ENCODE peak calls at places on chromosomes 2 and 18, in six cellular contexts. One of them, this sample, is unnamed.
A peak's percentile ranks its signal among the peaks of the same experiment; 100 is the strongest.

GRCh38 chr18:59556265-59556664 is 141.0 kb downstream of the CCBE1 start:
- DNase-seq in A549: no peak
- DNase-seq in GM12878: no peak
- DNase-seq in HepG2: no peak
- DNase-seq in K562: no peak
- DNase-seq in NB4: no peak
- DNase-seq in this sample: no peak

GRCh38 chr2:44544991-44545390 is 183.2 kb downstream of the CAMKMT start:
- DNase-seq in A549: no peak
- DNase-seq in GM12878: no peak
- DNase-seq in HepG2: no peak
- DNase-seq in K562: no peak
- DNase-seq in NB4: no peak
- DNase-seq in this sample: no peak

GRCh38 chr2:157822533-157822932 is 53.6 kb downstream of the ACVR1 start:
- DNase-seq in A549: no peak
- DNase-seq in GM12878: no peak
- DNase-seq in HepG2: no peak
- DNase-seq in K562: no peak
- DNase-seq in NB4: no peak
- DNase-seq in this sample: no peak

GRCh38 chr2:72934683-72935610 is 17.6 kb downstream of the EMX1 start:
- DNase-seq in A549: peak; percentile 60
- DNase-seq in GM12878: no peak
- DNase-seq in HepG2: peak; percentile 73
- DNase-seq in K562: peak; percentile 72
- DNase-seq in NB4: peak; percentile 63
- DNase-seq in this sample: no peak

GRCh38 chr2:215032153-215032552 is 106.3 kb downstream of the ABCA12 start:
- DNase-seq in A549: no peak
- DNase-seq in GM12878: no peak
- DNase-seq in HepG2: no peak
- DNase-seq in K562: no peak
- DNase-seq in NB4: no peak
- DNase-seq in this sample: no peak

GRCh38 chr2:102256874-102257462 is 54.4 kb upstream of the IL1RL1 start:
- DNase-seq in A549: no peak
- DNase-seq in GM12878: no peak
- DNase-seq in HepG2: no peak
- DNase-seq in K562: no peak
- DNase-seq in NB4: no peak
- DNase-seq in this sample: no peak

GRCh38 chr18:6994719-6995430 is 122.7 kb downstream of the LAMA1 start:
- DNase-seq in A549: no peak
- DNase-seq in GM12878: no peak
- DNase-seq in HepG2: no peak
- DNase-seq in K562: no peak
- DNase-seq in NB4: no peak
- DNase-seq in this sample: no peak

GRCh38 chr18:48915621-48916425 is 34.9 kb downstream of the SMAD7 start:
- DNase-seq in A549: no peak
- DNase-seq in GM12878: no peak
- DNase-seq in HepG2: no peak
- DNase-seq in K562: no peak
- DNase-seq in NB4: peak; percentile 74
- DNase-seq in this sample: no peak

GRCh38 chr2:63503818-63504217 is 84.5 kb downstream of the WDPCP start:
- DNase-seq in A549: no peak
- DNase-seq in GM12878: no peak
- DNase-seq in HepG2: no peak
- DNase-seq in K562: no peak
- DNase-seq in NB4: no peak
- DNase-seq in this sample: no peak

GRCh38 chr2:230942920-230943896 is 18.2 kb upstream of the GPR55 start:
- DNase-seq in A549: no peak
- DNase-seq in GM12878: peak; percentile 82
- DNase-seq in HepG2: no peak
- DNase-seq in K562: peak; percentile 27
- DNase-seq in NB4: peak; percentile 84
- DNase-seq in this sample: no peak

GRCh38 chr18:44681611-44682010 is 923 bp downstream of the SETBP1 start:
- DNase-seq in A549: no peak
- DNase-seq in GM12878: no peak
- DNase-seq in HepG2: no peak
- DNase-seq in K562: no peak
- DNase-seq in NB4: no peak
- DNase-seq in this sample: peak; percentile 21

GRCh38 chr2:14520385-14520945 is 112.1 kb upstream of the LRATD1 start:
- DNase-seq in A549: no peak
- DNase-seq in GM12878: no peak
- DNase-seq in HepG2: no peak
- DNase-seq in K562: no peak
- DNase-seq in NB4: no peak
- DNase-seq in this sample: no peak

GRCh38 chr2:190533968-190534309 is 583 bp downstream of the NEMP2 start:
- DNase-seq in A549: peak; percentile 10
- DNase-seq in GM12878: no peak
- DNase-seq in HepG2: peak; percentile 79
- DNase-seq in K562: peak; percentile 13
- DNase-seq in NB4: peak; percentile 66
- DNase-seq in this sample: no peak

GRCh38 chr2:194730266-194730665 is 926.8 kb upstream of the SLC39A10 start:
- DNase-seq in A549: no peak
- DNase-seq in GM12878: no peak
- DNase-seq in HepG2: no peak
- DNase-seq in K562: no peak
- DNase-seq in NB4: no peak
- DNase-seq in this sample: peak; percentile 9

GRCh38 chr2:82487354-82487753 is 1971.7 kb downstream of the SUCLG1 start:
- DNase-seq in A549: no peak
- DNase-seq in GM12878: no peak
- DNase-seq in HepG2: no peak
- DNase-seq in K562: no peak
- DNase-seq in NB4: no peak
- DNase-seq in this sample: no peak

GRCh38 chr2:170715062-170715931 is at the start of gene SP5:
- DNase-seq in A549: peak; percentile 35
- DNase-seq in GM12878: no peak
- DNase-seq in HepG2: peak; percentile 100
- DNase-seq in K562: peak; percentile 88
- DNase-seq in NB4: peak; percentile 70
- DNase-seq in this sample: peak; percentile 49

GRCh38 chr2:227325824-227326195 is 759 bp downstream of the MFF start:
- DNase-seq in A549: peak; percentile 22
- DNase-seq in GM12878: no peak
- DNase-seq in HepG2: peak; percentile 21
- DNase-seq in K562: peak; percentile 8
- DNase-seq in NB4: peak; percentile 57
- DNase-seq in this sample: peak; percentile 52

GRCh38 chr2:39781697-39782096 is 2.6 kb upstream of the THUMPD2 start:
- DNase-seq in A549: no peak
- DNase-seq in GM12878: no peak
- DNase-seq in HepG2: no peak
- DNase-seq in K562: no peak
- DNase-seq in NB4: peak; percentile 65
- DNase-seq in this sample: no peak

GRCh38 chr2:130756721-130757195 is 1.4 kb downstream of the AMER3 start:
- DNase-seq in A549: no peak
- DNase-seq in GM12878: no peak
- DNase-seq in HepG2: no peak
- DNase-seq in K562: no peak
- DNase-seq in NB4: no peak
- DNase-seq in this sample: no peak

GRCh38 chr2:176679306-176679705 is 410.1 kb downstream of the MTX2 start:
- DNase-seq in A549: no peak
- DNase-seq in GM12878: no peak
- DNase-seq in HepG2: no peak
- DNase-seq in K562: no peak
- DNase-seq in NB4: no peak
- DNase-seq in this sample: no peak

GRCh38 chr2:238927746-238928519 is 80.0 kb downstream of the TWIST2 start:
- DNase-seq in A549: no peak
- DNase-seq in GM12878: no peak
- DNase-seq in HepG2: no peak
- DNase-seq in K562: no peak
- DNase-seq in NB4: no peak
- DNase-seq in this sample: no peak

GRCh38 chr18:37864122-37864521 is 298.5 kb upstream of the CELF4 start:
- DNase-seq in A549: no peak
- DNase-seq in GM12878: no peak
- DNase-seq in HepG2: no peak
- DNase-seq in K562: no peak
- DNase-seq in NB4: no peak
- DNase-seq in this sample: no peak

GRCh38 chr2:218071218-218071937 is 2.3 kb downstream of the RUFY4 start:
- DNase-seq in A549: no peak
- DNase-seq in GM12878: no peak
- DNase-seq in HepG2: no peak
- DNase-seq in K562: no peak
- DNase-seq in NB4: no peak
- DNase-seq in this sample: no peak

GRCh38 chr2:96506907-96507240 is 1.7 kb upstream of the NEURL3 start:
- DNase-seq in A549: no peak
- DNase-seq in GM12878: no peak
- DNase-seq in HepG2: no peak
- DNase-seq in K562: no peak
- DNase-seq in NB4: no peak
- DNase-seq in this sample: no peak

GRCh38 chr2:101698419-101699190 is 1.1 kb downstream of the MAP4K4 start:
- DNase-seq in A549: peak; percentile 24
- DNase-seq in GM12878: no peak
- DNase-seq in HepG2: no peak
- DNase-seq in K562: no peak
- DNase-seq in NB4: peak; percentile 63
- DNase-seq in this sample: peak; percentile 69

GRCh38 chr2:73908689-73909652 is 16.2 kb downstream of the ACTG2 start:
- DNase-seq in A549: no peak
- DNase-seq in GM12878: no peak
- DNase-seq in HepG2: no peak
- DNase-seq in K562: no peak
- DNase-seq in NB4: no peak
- DNase-seq in this sample: no peak

GRCh38 chr2:65128297-65129190 is 1.4 kb downstream of the RAB1A start:
- DNase-seq in A549: no peak
- DNase-seq in GM12878: no peak
- DNase-seq in HepG2: no peak
- DNase-seq in K562: no peak
- DNase-seq in NB4: peak; percentile 85
- DNase-seq in this sample: peak; percentile 15

DNA sequence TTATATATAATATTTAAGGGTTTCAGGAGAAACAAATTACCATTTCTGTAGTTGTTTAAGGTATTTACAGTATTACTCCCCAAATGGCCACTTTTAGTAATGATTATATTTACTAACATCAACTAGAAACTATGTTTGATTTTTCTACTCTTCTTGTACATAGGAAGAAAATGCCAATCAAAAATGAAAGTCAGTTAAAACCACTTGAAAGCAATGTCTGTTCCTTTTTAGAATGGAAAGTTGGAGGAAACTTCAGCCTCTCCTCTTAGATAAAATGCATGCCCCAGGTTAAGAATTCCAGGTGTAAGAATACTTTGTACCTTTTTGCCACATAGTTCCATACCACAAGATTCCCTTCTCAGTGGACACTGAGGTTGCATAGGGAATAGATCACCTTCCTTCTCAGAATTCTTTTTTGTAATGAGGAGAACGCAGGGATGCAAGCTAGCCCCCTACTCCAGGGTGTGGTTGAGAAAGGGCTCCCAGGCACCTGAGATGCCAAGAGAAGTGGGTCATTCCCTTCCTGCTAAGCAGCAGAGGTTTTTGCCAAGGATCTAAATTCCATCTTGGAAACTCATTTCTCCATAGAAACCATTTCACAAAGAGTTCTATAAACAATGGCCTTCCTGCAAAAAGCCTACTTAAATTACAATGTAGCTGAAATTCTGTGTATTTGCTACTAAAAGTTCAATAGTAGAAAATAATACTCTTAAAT is 3.6 kb upstream of the PPP3R1 start:
- DNase-seq in A549: no peak
- DNase-seq in GM12878: no peak
- DNase-seq in HepG2: no peak
- DNase-seq in K562: no peak
- DNase-seq in NB4: no peak
- DNase-seq in this sample: peak; percentile 62
- TF ChIP-seq MYC in A549: no peak
- TF ChIP-seq MYC in GM12878: no peak
- TF ChIP-seq MYC in HepG2: no peak
- TF ChIP-seq MYC in K562: no peak
- TF ChIP-seq MYC in NB4: no peak
- TF ChIP-seq MYC in this sample: no peak

GRCh38 chr2:22992446-22992845 is 392.5 kb upstream of the KLHL29 start:
- DNase-seq in A549: no peak
- DNase-seq in GM12878: no peak
- DNase-seq in HepG2: no peak
- DNase-seq in K562: no peak
- DNase-seq in NB4: no peak
- DNase-seq in this sample: no peak

GRCh38 chr2:22995576-22995975 is 389.4 kb upstream of the KLHL29 start:
- DNase-seq in A549: no peak
- DNase-seq in GM12878: no peak
- DNase-seq in HepG2: no peak
- DNase-seq in K562: no peak
- DNase-seq in NB4: no peak
- DNase-seq in this sample: no peak

GRCh38 chr2:22991844-22992243 is 393.1 kb upstream of the KLHL29 start:
- DNase-seq in A549: no peak
- DNase-seq in GM12878: no peak
- DNase-seq in HepG2: no peak
- DNase-seq in K562: no peak
- DNase-seq in NB4: no peak
- DNase-seq in this sample: no peak
- TF ChIP-seq MYC in A549: no peak
- TF ChIP-seq MYC in GM12878: no peak
- TF ChIP-seq MYC in HepG2: no peak
- TF ChIP-seq MYC in K562: no peak
- TF ChIP-seq MYC in NB4: no peak
- TF ChIP-seq MYC in this sample: no peak

DNA sequence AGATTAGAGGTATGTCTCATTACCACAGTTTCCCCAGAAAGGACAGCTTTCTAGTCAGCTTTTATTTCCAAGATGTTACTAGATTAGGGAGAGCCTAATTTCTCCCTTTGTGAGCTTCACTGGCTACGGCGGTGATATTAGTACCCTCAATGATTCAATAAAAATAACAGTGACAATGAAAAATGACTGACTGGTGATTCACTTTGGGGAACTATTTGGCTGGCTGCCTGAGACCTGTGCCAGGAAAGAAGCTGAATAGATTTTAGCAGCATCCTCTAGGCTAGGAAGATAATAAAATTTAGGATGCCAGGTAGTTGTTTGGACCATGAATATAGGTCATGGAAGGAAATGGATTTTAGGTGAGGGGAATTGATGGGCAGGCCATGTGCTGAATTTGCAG is 178.7 kb downstream of the FMNL2 start:
- DNase-seq in A549: peak; percentile 29
- DNase-seq in GM12878: no peak
- DNase-seq in HepG2: no peak
- DNase-seq in K562: no peak
- DNase-seq in NB4: no peak
- DNase-seq in this sample: peak; percentile 80
- TF ChIP-seq MYC in A549: no peak
- TF ChIP-seq MYC in GM12878: no peak
- TF ChIP-seq MYC in HepG2: no peak
- TF ChIP-seq MYC in K562: no peak
- TF ChIP-seq MYC in NB4: no peak
- TF ChIP-seq MYC in this sample: no peak

GRCh38 chr2:225274751-225275150 is 124.8 kb upstream of the NYAP2 start:
- DNase-seq in A549: no peak
- DNase-seq in GM12878: no peak
- DNase-seq in HepG2: no peak
- DNase-seq in K562: no peak
- DNase-seq in NB4: no peak
- DNase-seq in this sample: no peak
- TF ChIP-seq MYC in A549: no peak
- TF ChIP-seq MYC in GM12878: no peak
- TF ChIP-seq MYC in HepG2: no peak
- TF ChIP-seq MYC in K562: no peak
- TF ChIP-seq MYC in NB4: no peak
- TF ChIP-seq MYC in this sample: no peak